ENCODE peak calls at places on chromosomes 2 and 18, in seven cellular contexts. One of them, this sample, is unnamed.

GRCh38 chr2:111201214-111201613 is 80.5 kb downstream of the BCL2L11 start:
- DNase-seq in GM23248: no peak
- DNase-seq in transverse colon: no peak
- DNase-seq in thoracic aorta: no peak
- DNase-seq in IMR-90: no peak
- DNase-seq in A549: no peak
- DNase-seq in pancreas: no peak
- DNase-seq in this sample: no peak

GRCh38 chr2:29495068-29495467 is 379.9 kb downstream of the CLIP4 start:
- DNase-seq in thoracic aorta: no peak
- DNase-seq in IMR-90: no peak
- DNase-seq in GM23248: no peak
- DNase-seq in A549: no peak
- DNase-seq in pancreas: no peak
- DNase-seq in transverse colon: no peak
- DNase-seq in this sample: no peak

GRCh38 chr18:6748241-6748640 is 18.7 kb downstream of the ARHGAP28 start:
- DNase-seq in transverse colon: no peak
- DNase-seq in IMR-90: no peak
- DNase-seq in thoracic aorta: no peak
- DNase-seq in pancreas: no peak
- DNase-seq in GM23248: no peak
- DNase-seq in A549: no peak
- DNase-seq in this sample: no peak

GRCh38 chr18:56358608-56359007 is 279.8 kb downstream of the TXNL1 start:
- DNase-seq in GM23248: peak; percentile 7
- DNase-seq in IMR-90: no peak
- DNase-seq in A549: no peak
- DNase-seq in thoracic aorta: no peak
- DNase-seq in transverse colon: no peak
- DNase-seq in pancreas: no peak
- DNase-seq in this sample: no peak

GRCh38 chr18:986552-986951 is 81.9 kb downstream of the ADCYAP1 start:
- DNase-seq in transverse colon: no peak
- DNase-seq in A549: no peak
- DNase-seq in pancreas: no peak
- DNase-seq in GM23248: no peak
- DNase-seq in thoracic aorta: no peak
- DNase-seq in IMR-90: no peak
- DNase-seq in this sample: no peak

GRCh38 chr2:19728120-19728519 is 173.7 kb downstream of the TTC32 start:
- DNase-seq in pancreas: no peak
- DNase-seq in thoracic aorta: no peak
- DNase-seq in A549: no peak
- DNase-seq in IMR-90: no peak
- DNase-seq in GM23248: no peak
- DNase-seq in transverse colon: no peak
- DNase-seq in this sample: no peak

GRCh38 chr18:57589162-57589561 is 2.7 kb upstream of the FECH start:
- DNase-seq in A549: no peak
- DNase-seq in pancreas: no peak
- DNase-seq in GM23248: no peak
- DNase-seq in transverse colon: no peak
- DNase-seq in IMR-90: no peak
- DNase-seq in thoracic aorta: no peak
- DNase-seq in this sample: no peak

GRCh38 chr2:12778811-12779574 is 62.3 kb downstream of the TRIB2 start:
- DNase-seq in GM23248: no peak
- DNase-seq in A549: no peak
- DNase-seq in thoracic aorta: no peak
- DNase-seq in IMR-90: no peak
- DNase-seq in pancreas: no peak
- DNase-seq in transverse colon: no peak
- DNase-seq in this sample: no peak

GRCh38 chr2:227406177-227407031 is 18.7 kb upstream of the SCYGR1 start:
- DNase-seq in pancreas: peak; percentile 68
- DNase-seq in A549: peak; percentile 98
- DNase-seq in transverse colon: peak; percentile 73
- DNase-seq in IMR-90: peak; percentile 99
- DNase-seq in thoracic aorta: peak; percentile 14
- DNase-seq in GM23248: peak; percentile 98
- DNase-seq in this sample: no peak

GRCh38 chr18:67144342-67144741 is 372.2 kb downstream of the DSEL start:
- DNase-seq in transverse colon: no peak
- DNase-seq in A549: no peak
- DNase-seq in thoracic aorta: no peak
- DNase-seq in GM23248: no peak
- DNase-seq in IMR-90: no peak
- DNase-seq in pancreas: no peak
- DNase-seq in this sample: no peak

GRCh38 chr2:128625966-128626757 is 307.5 kb upstream of the HS6ST1 start:
- DNase-seq in IMR-90: no peak
- DNase-seq in GM23248: peak; percentile 13
- DNase-seq in pancreas: no peak
- DNase-seq in transverse colon: no peak
- DNase-seq in thoracic aorta: no peak
- DNase-seq in A549: no peak
- DNase-seq in this sample: no peak

GRCh38 chr2:19536136-19536535 is 177.7 kb upstream of the OSR1 start:
- DNase-seq in A549: peak; percentile 18
- DNase-seq in IMR-90: no peak
- DNase-seq in transverse colon: no peak
- DNase-seq in GM23248: peak; percentile 31
- DNase-seq in thoracic aorta: no peak
- DNase-seq in pancreas: no peak
- DNase-seq in this sample: no peak

GRCh38 chr2:168194784-168195522 is 52.4 kb downstream of the STK39 start:
- DNase-seq in GM23248: peak; percentile 82
- DNase-seq in pancreas: no peak
- DNase-seq in A549: no peak
- DNase-seq in thoracic aorta: no peak
- DNase-seq in IMR-90: peak; percentile 63
- DNase-seq in transverse colon: no peak
- DNase-seq in this sample: no peak

GRCh38 chr2:84022810-84023431 is 436.2 kb downstream of the SUCLG1 start:
- DNase-seq in GM23248: peak; percentile 53
- DNase-seq in IMR-90: peak; percentile 60
- DNase-seq in transverse colon: peak; percentile 15
- DNase-seq in A549: peak; percentile 73
- DNase-seq in pancreas: no peak
- DNase-seq in thoracic aorta: no peak
- DNase-seq in this sample: no peak

GRCh38 chr2:175126661-175127060 is 41.3 kb downstream of the ATF2 start:
- DNase-seq in IMR-90: no peak
- DNase-seq in pancreas: no peak
- DNase-seq in thoracic aorta: no peak
- DNase-seq in GM23248: no peak
- DNase-seq in A549: no peak
- DNase-seq in transverse colon: no peak
- DNase-seq in this sample: no peak

GRCh38 chr2:144801766-144802165 is 281.8 kb upstream of the ZEB2 start:
- DNase-seq in pancreas: no peak
- DNase-seq in A549: no peak
- DNase-seq in GM23248: peak; percentile 76
- DNase-seq in transverse colon: no peak
- DNase-seq in IMR-90: peak; percentile 89
- DNase-seq in thoracic aorta: no peak
- DNase-seq in this sample: no peak

GRCh38 chr2:187220100-187220499 is 228.0 kb downstream of the CALCRL start:
- DNase-seq in transverse colon: no peak
- DNase-seq in pancreas: no peak
- DNase-seq in GM23248: no peak
- DNase-seq in A549: no peak
- DNase-seq in thoracic aorta: no peak
- DNase-seq in IMR-90: no peak
- DNase-seq in this sample: no peak

GRCh38 chr2:162579169-162579568 is 235.2 kb downstream of the GCA start:
- DNase-seq in pancreas: no peak
- DNase-seq in GM23248: no peak
- DNase-seq in IMR-90: no peak
- DNase-seq in thoracic aorta: no peak
- DNase-seq in transverse colon: no peak
- DNase-seq in A549: peak; percentile 12
- DNase-seq in this sample: no peak

GRCh38 chr2:119293254-119293653 is 69.6 kb downstream of the STEAP3 start:
- DNase-seq in thoracic aorta: no peak
- DNase-seq in IMR-90: peak; percentile 16
- DNase-seq in transverse colon: no peak
- DNase-seq in A549: no peak
- DNase-seq in GM23248: peak; percentile 19
- DNase-seq in pancreas: no peak
- DNase-seq in this sample: no peak

GRCh38 chr2:188983427-188984101 is 9.4 kb downstream of the COL3A1 start:
- DNase-seq in GM23248: peak; percentile 84
- DNase-seq in transverse colon: no peak
- DNase-seq in IMR-90: peak; percentile 78
- DNase-seq in thoracic aorta: no peak
- DNase-seq in A549: no peak
- DNase-seq in pancreas: no peak
- DNase-seq in this sample: no peak
- H3K27ac ChIP-seq in GM23248: peak overlapping the region; percentile 89
- H3K27ac ChIP-seq in transverse colon: peak overlapping the region; percentile 67
- H3K27ac ChIP-seq in IMR-90: peak overlapping the region; percentile 25
- H3K27ac ChIP-seq in thoracic aorta: peak overlapping the region; percentile 68
- H3K27ac ChIP-seq in A549: no peak overlapping the region
- H3K27ac ChIP-seq in pancreas: no peak overlapping the region
- H3K27ac ChIP-seq in this sample: peak overlapping the region; percentile 83

GRCh38 chr2:196167666-196168065 is 3.7 kb downstream of the STK17B start:
- DNase-seq in GM23248: no peak
- DNase-seq in transverse colon: no peak
- DNase-seq in IMR-90: no peak
- DNase-seq in thoracic aorta: no peak
- DNase-seq in A549: no peak
- DNase-seq in pancreas: no peak
- DNase-seq in this sample: no peak
- H3K4me3 ChIP-seq in GM23248: peak overlapping the region; percentile 12
- H3K4me3 ChIP-seq in transverse colon: no peak overlapping the region
- H3K4me3 ChIP-seq in IMR-90: peak overlapping the region; percentile 9
- H3K4me3 ChIP-seq in thoracic aorta: peak overlapping the region; percentile 95
- H3K4me3 ChIP-seq in A549: no peak overlapping the region
- H3K4me3 ChIP-seq in pancreas: no peak overlapping the region
- H3K4me3 ChIP-seq in this sample: peak overlapping the region; percentile 18

GRCh38 chr2:99879481-99879880 is 262.9 kb downstream of the AFF3 start:
- DNase-seq in A549: no peak
- DNase-seq in pancreas: no peak
- DNase-seq in GM23248: no peak
- DNase-seq in thoracic aorta: no peak
- DNase-seq in transverse colon: no peak
- DNase-seq in IMR-90: peak; percentile 36
- DNase-seq in this sample: no peak
- H3K4me1 ChIP-seq in A549: no peaks in the 10 kb centered on the region
- H3K4me1 ChIP-seq in pancreas: peaks cover 4% of the 10 kb centered on the region
- H3K4me1 ChIP-seq in GM23248: peaks cover 32% of the 10 kb centered on the region
- H3K4me1 ChIP-seq in thoracic aorta: peaks cover 41% of the 10 kb centered on the region
- H3K4me1 ChIP-seq in transverse colon: no peaks in the 10 kb centered on the region
- H3K4me1 ChIP-seq in IMR-90: peaks cover 26% of the 10 kb centered on the region
- H3K4me1 ChIP-seq in this sample: no peaks in the 10 kb centered on the region

DNA sequence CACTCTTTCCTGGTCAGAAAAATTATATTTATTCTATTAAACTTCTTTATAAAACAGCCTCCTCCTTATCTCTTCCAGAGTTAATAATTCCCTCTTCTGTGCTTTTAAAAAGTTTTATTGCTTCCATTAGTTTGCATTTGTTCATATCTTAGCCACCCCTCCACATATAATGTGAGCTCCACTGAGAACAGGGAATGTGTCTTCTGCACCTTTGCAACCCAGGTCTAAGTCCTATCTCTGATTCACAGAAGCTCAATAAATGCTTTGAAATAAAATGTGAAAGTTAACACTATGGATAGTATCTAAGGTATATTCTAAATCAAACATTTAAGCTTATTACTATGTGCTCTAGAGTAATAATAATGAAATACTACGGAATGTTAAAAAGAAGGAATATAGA is 9.3 kb upstream of the LRATD1 start:
- DNase-seq in thoracic aorta: no peak
- DNase-seq in A549: no peak
- DNase-seq in GM23248: no peak
- DNase-seq in pancreas: no peak
- DNase-seq in transverse colon: no peak
- DNase-seq in IMR-90: no peak
- DNase-seq in this sample: no peak
- H3K27ac ChIP-seq in thoracic aorta: no peak overlapping the region
- H3K27ac ChIP-seq in A549: no peak overlapping the region
- H3K27ac ChIP-seq in GM23248: no peak overlapping the region
- H3K27ac ChIP-seq in pancreas: no peak overlapping the region
- H3K27ac ChIP-seq in transverse colon: peak overlapping the region; percentile 59
- H3K27ac ChIP-seq in IMR-90: no peak overlapping the region
- H3K27ac ChIP-seq in this sample: no peak overlapping the region

GRCh38 chr2:207162319-207162718 is 3.4 kb downstream of the KLF7 start:
- DNase-seq in A549: no peak
- DNase-seq in IMR-90: no peak
- DNase-seq in transverse colon: no peak
- DNase-seq in GM23248: peak; percentile 81
- DNase-seq in thoracic aorta: no peak
- DNase-seq in pancreas: no peak
- DNase-seq in this sample: no peak
- H3K4me3 ChIP-seq in A549: peak overlapping the region; percentile 53
- H3K4me3 ChIP-seq in IMR-90: peak overlapping the region; percentile 94
- H3K4me3 ChIP-seq in transverse colon: no peak overlapping the region
- H3K4me3 ChIP-seq in GM23248: peak overlapping the region; percentile 99
- H3K4me3 ChIP-seq in thoracic aorta: peak overlapping the region; percentile 95
- H3K4me3 ChIP-seq in pancreas: no peak overlapping the region
- H3K4me3 ChIP-seq in this sample: peak overlapping the region; percentile 79